ENCODE peak calls at places on chromosomes 4 and X, in ten cellular contexts. O, Y, J, K, W, Z, R, M, G and A are unnamed samples.

GRCh38 chr4:100826808-100827548 is 309.2 kb upstream of the EMCN start:
- DNase-seq in O (no peak), Y (no peak), J (no peak), K (no peak), W (no peak), Z (no peak), R (no peak), M (no peak), G (no peak), A (no peak)

GRCh38 chrX:145292208-145292607 is 44.9 kb downstream of the SPANXN1 start:
- DNase-seq in O (no peak), Y (no peak), J (no peak), K (no peak), W (no peak), Z (no peak), R (no peak), M (no peak), G (no peak), A (no peak)

GRCh38 chr4:94160774-94161173 is 46.9 kb upstream of the SMARCAD1 start:
- DNase-seq in O (no peak), Y (no peak), J (no peak), K (no peak), W (no peak), Z (no peak), R (no peak), M (no peak), G (no peak), A (no peak)

GRCh38 chr4:22637306-22637705 is 55.4 kb upstream of the GBA3 start:
- DNase-seq in O (no peak), Y (no peak), J (no peak), K (no peak), W (no peak), Z (no peak), R (no peak), M (no peak), G (no peak), A (no peak)

GRCh38 chr4:175970734-175971133 is 94.9 kb upstream of the WDR17 start:
- DNase-seq in O (no peak), Y (no peak), J (no peak), K (no peak), W (no peak), Z (peak; percentile 6), R (no peak), M (no peak), G (no peak), A (no peak)

GRCh38 chr4:2831611-2832308 is 11.9 kb upstream of the ADD1 start:
- DNase-seq in O (no peak), Y (no peak), J (peak; percentile 61), K (no peak), W (no peak), Z (no peak), R (no peak), M (no peak), G (no peak), A (no peak)

GRCh38 chrX:49058794-49059193 is at the start of gene CCDC120:
- DNase-seq in O (no peak), Y (peak; percentile 39), J (no peak), K (no peak), W (no peak), Z (no peak), R (no peak), M (no peak), G (no peak), A (no peak)

GRCh38 chr4:96675420-96675819 is 835.5 kb downstream of the PDHA2 start:
- DNase-seq in O (no peak), Y (no peak), J (no peak), K (peak; percentile 7), W (no peak), Z (no peak), R (no peak), M (no peak), G (no peak), A (no peak)

GRCh38 chr4:148044889-148045352 is 313.0 kb downstream of the ARHGAP10 start:
- DNase-seq in O (no peak), Y (no peak), J (no peak), K (peak; percentile 23), W (no peak), Z (no peak), R (no peak), M (no peak), G (no peak), A (no peak)

GRCh38 chr4:41039312-41039711 is 175.0 kb downstream of the APBB2 start:
- DNase-seq in O (no peak), Y (no peak), J (no peak), K (no peak), W (no peak), Z (no peak), R (no peak), M (no peak), G (no peak), A (no peak)

GRCh38 chrX:18099745-18100144 is 120.9 kb downstream of the BEND2 start:
- DNase-seq in O (no peak), Y (no peak), J (no peak), K (no peak), W (no peak), Z (no peak), R (no peak), M (no peak), G (no peak), A (no peak)

GRCh38 chr4:165204462-165204830 is 2.9 kb upstream of the KLHL2 start:
- DNase-seq in O (no peak), Y (no peak), J (no peak), K (no peak), W (no peak), Z (no peak), R (no peak), M (no peak), G (no peak), A (no peak)

GRCh38 chrX:2183193-2183725 is 317.5 kb downstream of the DHRSX start:
- DNase-seq in O (no peak), Y (no peak), J (no peak), K (no peak), W (no peak), Z (no peak), R (no peak), M (no peak), G (no peak), A (no peak)

GRCh38 chrX:136646602-136647239 is 1.2 kb upstream of the CD40LG start:
- DNase-seq in O (no peak), Y (no peak), J (no peak), K (no peak), W (no peak), Z (no peak), R (no peak), M (no peak), G (no peak), A (no peak)